ENCODE peak calls at places on chromosomes 1 and 21, in five cellular contexts. One of them, this sample, is unnamed.
A peak's percentile ranks its signal among the peaks of the same experiment; 100 is the strongest.

GRCh38 chr1:102434421-102434820 is 437.7 kb upstream of the OLFM3 start:
- DNase-seq in transverse colon: no peak
- DNase-seq in GM12892: no peak
- DNase-seq in T follicular helper cell: no peak
- DNase-seq in activated effector memory CD4-positive, alpha-beta T cell treated with anti-CD3 and anti-CD28 coated beads, Interleukin-2, amount 50 U/mL, for 16 hours: no peak
- DNase-seq in this sample: no peak

GRCh38 chr1:79705218-79705617 is 698.7 kb upstream of the ADGRL4 start:
- DNase-seq in activated effector memory CD4-positive, alpha-beta T cell treated with anti-CD3 and anti-CD28 coated beads, Interleukin-2, amount 50 U/mL, for 16 hours: no peak
- DNase-seq in transverse colon: no peak
- DNase-seq in T follicular helper cell: no peak
- DNase-seq in GM12892: no peak
- DNase-seq in this sample: no peak

GRCh38 chr21:33421713-33422393 is 18.6 kb downstream of the IFNGR2 start:
- DNase-seq in T follicular helper cell: no peak
- DNase-seq in GM12892: no peak
- DNase-seq in activated effector memory CD4-positive, alpha-beta T cell treated with anti-CD3 and anti-CD28 coated beads, Interleukin-2, amount 50 U/mL, for 16 hours: no peak
- DNase-seq in transverse colon: no peak
- DNase-seq in this sample: no peak

GRCh38 chr1:88302843-88303486 is 381.1 kb upstream of the PKN2 start:
- DNase-seq in T follicular helper cell: no peak
- DNase-seq in transverse colon: no peak
- DNase-seq in GM12892: no peak
- DNase-seq in activated effector memory CD4-positive, alpha-beta T cell treated with anti-CD3 and anti-CD28 coated beads, Interleukin-2, amount 50 U/mL, for 16 hours: no peak
- DNase-seq in this sample: no peak

GRCh38 chr1:90371106-90371813 is 345.8 kb downstream of the BARHL2 start:
- DNase-seq in GM12892: no peak
- DNase-seq in T follicular helper cell: no peak
- DNase-seq in transverse colon: no peak
- DNase-seq in activated effector memory CD4-positive, alpha-beta T cell treated with anti-CD3 and anti-CD28 coated beads, Interleukin-2, amount 50 U/mL, for 16 hours: no peak
- DNase-seq in this sample: no peak

GRCh38 chr1:236495359-236496120 is 28.2 kb upstream of the LGALS8 start:
- DNase-seq in transverse colon: no peak
- DNase-seq in GM12892: no peak
- DNase-seq in activated effector memory CD4-positive, alpha-beta T cell treated with anti-CD3 and anti-CD28 coated beads, Interleukin-2, amount 50 U/mL, for 16 hours: no peak
- DNase-seq in T follicular helper cell: no peak
- DNase-seq in this sample: no peak

GRCh38 chr1:214187152-214187900 is 93.6 kb upstream of the SMYD2 start:
- DNase-seq in transverse colon: no peak
- DNase-seq in GM12892: no peak
- DNase-seq in T follicular helper cell: no peak
- DNase-seq in activated effector memory CD4-positive, alpha-beta T cell treated with anti-CD3 and anti-CD28 coated beads, Interleukin-2, amount 50 U/mL, for 16 hours: no peak
- DNase-seq in this sample: no peak

GRCh38 chr1:198529414-198529813 is 11.1 kb downstream of the ATP6V1G3 start:
- DNase-seq in T follicular helper cell: no peak
- DNase-seq in activated effector memory CD4-positive, alpha-beta T cell treated with anti-CD3 and anti-CD28 coated beads, Interleukin-2, amount 50 U/mL, for 16 hours: no peak
- DNase-seq in GM12892: no peak
- DNase-seq in transverse colon: no peak
- DNase-seq in this sample: no peak

GRCh38 chr1:62325076-62325475 is 5.8 kb upstream of the KANK4 start:
- DNase-seq in transverse colon: no peak
- DNase-seq in T follicular helper cell: no peak
- DNase-seq in activated effector memory CD4-positive, alpha-beta T cell treated with anti-CD3 and anti-CD28 coated beads, Interleukin-2, amount 50 U/mL, for 16 hours: peak; percentile 43
- DNase-seq in GM12892: no peak
- DNase-seq in this sample: no peak

GRCh38 chr1:83860506-83861221 is 138.3 kb downstream of the TTLL7 start:
- DNase-seq in transverse colon: peak; percentile 89
- DNase-seq in GM12892: peak; percentile 26
- DNase-seq in activated effector memory CD4-positive, alpha-beta T cell treated with anti-CD3 and anti-CD28 coated beads, Interleukin-2, amount 50 U/mL, for 16 hours: peak; percentile 89
- DNase-seq in T follicular helper cell: peak; percentile 56
- DNase-seq in this sample: peak; percentile 72

GRCh38 chr1:66503841-66504470 is 30.0 kb upstream of the SGIP1 start:
- DNase-seq in GM12892: no peak
- DNase-seq in activated effector memory CD4-positive, alpha-beta T cell treated with anti-CD3 and anti-CD28 coated beads, Interleukin-2, amount 50 U/mL, for 16 hours: no peak
- DNase-seq in T follicular helper cell: no peak
- DNase-seq in transverse colon: peak; percentile 38
- DNase-seq in this sample: no peak

GRCh38 chr1:185645686-185646085 is 88.5 kb upstream of the HMCN1 start:
- DNase-seq in GM12892: no peak
- DNase-seq in activated effector memory CD4-positive, alpha-beta T cell treated with anti-CD3 and anti-CD28 coated beads, Interleukin-2, amount 50 U/mL, for 16 hours: no peak
- DNase-seq in transverse colon: no peak
- DNase-seq in T follicular helper cell: no peak
- DNase-seq in this sample: no peak

GRCh38 chr1:92653605-92654381 is 131.1 kb downstream of the EVI5 start:
- DNase-seq in activated effector memory CD4-positive, alpha-beta T cell treated with anti-CD3 and anti-CD28 coated beads, Interleukin-2, amount 50 U/mL, for 16 hours: no peak
- DNase-seq in GM12892: no peak
- DNase-seq in T follicular helper cell: no peak
- DNase-seq in transverse colon: no peak
- DNase-seq in this sample: no peak

GRCh38 chr1:168365719-168366474 is 85.2 kb downstream of the TBX19 start:
- DNase-seq in T follicular helper cell: no peak
- DNase-seq in transverse colon: no peak
- DNase-seq in GM12892: no peak
- DNase-seq in activated effector memory CD4-positive, alpha-beta T cell treated with anti-CD3 and anti-CD28 coated beads, Interleukin-2, amount 50 U/mL, for 16 hours: no peak
- DNase-seq in this sample: no peak

GRCh38 chr1:205630241-205630640 is 1.6 kb downstream of the ELK4 start:
- DNase-seq in T follicular helper cell: no peak
- DNase-seq in activated effector memory CD4-positive, alpha-beta T cell treated with anti-CD3 and anti-CD28 coated beads, Interleukin-2, amount 50 U/mL, for 16 hours: no peak
- DNase-seq in GM12892: no peak
- DNase-seq in transverse colon: no peak
- DNase-seq in this sample: peak; percentile 5

GRCh38 chr21:28421716-28422480 is 570.8 kb downstream of the LTN1 start:
- DNase-seq in GM12892: no peak
- DNase-seq in activated effector memory CD4-positive, alpha-beta T cell treated with anti-CD3 and anti-CD28 coated beads, Interleukin-2, amount 50 U/mL, for 16 hours: no peak
- DNase-seq in transverse colon: no peak
- DNase-seq in T follicular helper cell: no peak
- DNase-seq in this sample: no peak

GRCh38 chr1:208235983-208236761 is 8.0 kb downstream of the PLXNA2 start:
- DNase-seq in GM12892: no peak
- DNase-seq in transverse colon: peak; percentile 77
- DNase-seq in activated effector memory CD4-positive, alpha-beta T cell treated with anti-CD3 and anti-CD28 coated beads, Interleukin-2, amount 50 U/mL, for 16 hours: no peak
- DNase-seq in T follicular helper cell: no peak
- DNase-seq in this sample: no peak

GRCh38 chr1:63322944-63323865 is 838 bp downstream of the FOXD3 start:
- DNase-seq in activated effector memory CD4-positive, alpha-beta T cell treated with anti-CD3 and anti-CD28 coated beads, Interleukin-2, amount 50 U/mL, for 16 hours: peak; percentile 76
- DNase-seq in transverse colon: peak; percentile 31
- DNase-seq in GM12892: no peak
- DNase-seq in T follicular helper cell: peak; percentile 22
- DNase-seq in this sample: no peak

GRCh38 chr1:241387216-241387615 is 30.2 kb upstream of the RGS7 start:
- DNase-seq in GM12892: no peak
- DNase-seq in activated effector memory CD4-positive, alpha-beta T cell treated with anti-CD3 and anti-CD28 coated beads, Interleukin-2, amount 50 U/mL, for 16 hours: no peak
- DNase-seq in transverse colon: no peak
- DNase-seq in T follicular helper cell: no peak
- DNase-seq in this sample: no peak

GRCh38 chr1:15207031-15207828 is 39.8 kb upstream of the FHAD1 start:
- DNase-seq in T follicular helper cell: no peak
- DNase-seq in activated effector memory CD4-positive, alpha-beta T cell treated with anti-CD3 and anti-CD28 coated beads, Interleukin-2, amount 50 U/mL, for 16 hours: no peak
- DNase-seq in transverse colon: no peak
- DNase-seq in GM12892: no peak
- DNase-seq in this sample: no peak

GRCh38 chr1:116164056-116164889 is 53.1 kb downstream of the MAB21L3 start:
- DNase-seq in activated effector memory CD4-positive, alpha-beta T cell treated with anti-CD3 and anti-CD28 coated beads, Interleukin-2, amount 50 U/mL, for 16 hours: no peak
- DNase-seq in transverse colon: no peak
- DNase-seq in GM12892: no peak
- DNase-seq in T follicular helper cell: no peak
- DNase-seq in this sample: no peak

GRCh38 chr1:154076413-154076812 is 78.5 kb downstream of the NUP210L start:
- DNase-seq in T follicular helper cell: no peak
- DNase-seq in activated effector memory CD4-positive, alpha-beta T cell treated with anti-CD3 and anti-CD28 coated beads, Interleukin-2, amount 50 U/mL, for 16 hours: no peak
- DNase-seq in transverse colon: no peak
- DNase-seq in GM12892: no peak
- DNase-seq in this sample: no peak

GRCh38 chr1:156746716-156747631 is 4.5 kb downstream of the HDGF start:
- DNase-seq in GM12892: peak; percentile 68
- DNase-seq in T follicular helper cell: peak; percentile 47
- DNase-seq in transverse colon: peak; percentile 93
- DNase-seq in activated effector memory CD4-positive, alpha-beta T cell treated with anti-CD3 and anti-CD28 coated beads, Interleukin-2, amount 50 U/mL, for 16 hours: peak; percentile 81
- DNase-seq in this sample: no peak

GRCh38 chr1:9388628-9389184 is 96.0 kb downstream of the SPSB1 start:
- DNase-seq in GM12892: no peak
- DNase-seq in transverse colon: peak; percentile 39
- DNase-seq in T follicular helper cell: no peak
- DNase-seq in activated effector memory CD4-positive, alpha-beta T cell treated with anti-CD3 and anti-CD28 coated beads, Interleukin-2, amount 50 U/mL, for 16 hours: no peak
- DNase-seq in this sample: no peak

GRCh38 chr1:181798191-181798926 is 263.2 kb downstream of the ZNF648 start:
- DNase-seq in activated effector memory CD4-positive, alpha-beta T cell treated with anti-CD3 and anti-CD28 coated beads, Interleukin-2, amount 50 U/mL, for 16 hours: no peak
- DNase-seq in T follicular helper cell: no peak
- DNase-seq in transverse colon: no peak
- DNase-seq in GM12892: no peak
- DNase-seq in this sample: no peak

GRCh38 chr21:17491716-17492414 is 21.0 kb upstream of the CXADR start:
- DNase-seq in T follicular helper cell: no peak
- DNase-seq in GM12892: no peak
- DNase-seq in transverse colon: no peak
- DNase-seq in activated effector memory CD4-positive, alpha-beta T cell treated with anti-CD3 and anti-CD28 coated beads, Interleukin-2, amount 50 U/mL, for 16 hours: no peak
- DNase-seq in this sample: no peak

GRCh38 chr1:206469411-206469932 is 804 bp upstream of the IKBKE start:
- DNase-seq in T follicular helper cell: no peak
- DNase-seq in activated effector memory CD4-positive, alpha-beta T cell treated with anti-CD3 and anti-CD28 coated beads, Interleukin-2, amount 50 U/mL, for 16 hours: peak; percentile 82
- DNase-seq in transverse colon: peak; percentile 70
- DNase-seq in GM12892: no peak
- DNase-seq in this sample: no peak

GRCh38 chr1:37865348-37866119 is 6.1 kb upstream of the MTF1 start:
- DNase-seq in T follicular helper cell: no peak
- DNase-seq in transverse colon: no peak
- DNase-seq in GM12892: no peak
- DNase-seq in activated effector memory CD4-positive, alpha-beta T cell treated with anti-CD3 and anti-CD28 coated beads, Interleukin-2, amount 50 U/mL, for 16 hours: no peak
- DNase-seq in this sample: no peak